ENCODE peak calls at places on chromosomes 6 and 20, in six cellular contexts. One of them, this sample, is unnamed.

GRCh38 chr6:40550096-40550731 is 37.0 kb downstream of the LRFN2 start:
- DNase-seq in H9: no peak
- DNase-seq in IMR-90: peak
- DNase-seq in H1: no peak
- DNase-seq in mesenchymal stem cell: peak
- DNase-seq in neuronal stem cell: peak
- DNase-seq in this sample: peak

GRCh38 chr20:23754731-23755130 is 4.0 kb upstream of the CST1 start:
- DNase-seq in H9: no peak
- DNase-seq in IMR-90: no peak
- DNase-seq in H1: no peak
- DNase-seq in mesenchymal stem cell: no peak
- DNase-seq in neuronal stem cell: no peak
- DNase-seq in this sample: no peak

GRCh38 chr6:44256291-44257006 is 879 bp downstream of the SLC35B2 start:
- DNase-seq in H9: peak
- DNase-seq in IMR-90: no peak
- DNase-seq in H1: peak
- DNase-seq in mesenchymal stem cell: no peak
- DNase-seq in neuronal stem cell: no peak
- DNase-seq in this sample: peak

GRCh38 chr6:98777762-98778161 is 56.6 kb upstream of the POU3F2 start:
- DNase-seq in H9: no peak
- DNase-seq in IMR-90: no peak
- DNase-seq in H1: no peak
- DNase-seq in mesenchymal stem cell: no peak
- DNase-seq in neuronal stem cell: no peak
- DNase-seq in this sample: no peak

GRCh38 chr20:38883081-38883980 is 42.9 kb upstream of the FAM83D start:
- DNase-seq in H9: no peak
- DNase-seq in IMR-90: peak
- DNase-seq in H1: no peak
- DNase-seq in mesenchymal stem cell: no peak
- DNase-seq in neuronal stem cell: no peak
- DNase-seq in this sample: no peak

GRCh38 chr6:88380083-88380482 is 213.9 kb upstream of the CNR1 start:
- DNase-seq in H9: no peak
- DNase-seq in IMR-90: peak
- DNase-seq in H1: no peak
- DNase-seq in mesenchymal stem cell: peak
- DNase-seq in neuronal stem cell: no peak
- DNase-seq in this sample: no peak

GRCh38 chr6:2858678-2859324 is 17.1 kb upstream of the SERPINB1 start:
- DNase-seq in H9: no peak
- DNase-seq in IMR-90: no peak
- DNase-seq in H1: no peak
- DNase-seq in mesenchymal stem cell: peak
- DNase-seq in neuronal stem cell: no peak
- DNase-seq in this sample: peak

GRCh38 chr6:6495851-6496250 is 92.7 kb upstream of the LY86 start:
- DNase-seq in H9: no peak
- DNase-seq in IMR-90: no peak
- DNase-seq in H1: no peak
- DNase-seq in mesenchymal stem cell: no peak
- DNase-seq in neuronal stem cell: no peak
- DNase-seq in this sample: no peak

GRCh38 chr6:121971886-121972285 is 427.6 kb upstream of the HSF2 start:
- DNase-seq in H9: no peak
- DNase-seq in IMR-90: peak
- DNase-seq in H1: no peak
- DNase-seq in mesenchymal stem cell: no peak
- DNase-seq in neuronal stem cell: no peak
- DNase-seq in this sample: peak

GRCh38 chr6:26538572-26538902 is 371 bp downstream of the HMGN4 start:
- DNase-seq in H9: no peak
- DNase-seq in IMR-90: peak
- DNase-seq in H1: no peak
- DNase-seq in mesenchymal stem cell: no peak
- DNase-seq in neuronal stem cell: no peak
- DNase-seq in this sample: no peak

GRCh38 chr6:25963426-25964123 is 973 bp downstream of the TRIM38 start:
- DNase-seq in H9: peak
- DNase-seq in IMR-90: peak
- DNase-seq in H1: peak
- DNase-seq in mesenchymal stem cell: peak
- DNase-seq in neuronal stem cell: no peak
- DNase-seq in this sample: peak

GRCh38 chr20:19823971-19824370 is 65.9 kb downstream of the RIN2 start:
- DNase-seq in H9: no peak
- DNase-seq in IMR-90: no peak
- DNase-seq in H1: no peak
- DNase-seq in mesenchymal stem cell: no peak
- DNase-seq in neuronal stem cell: no peak
- DNase-seq in this sample: no peak

GRCh38 chr20:5621305-5621704 is 128.9 kb upstream of the SHLD1 start:
- DNase-seq in H9: no peak
- DNase-seq in IMR-90: no peak
- DNase-seq in H1: no peak
- DNase-seq in mesenchymal stem cell: no peak
- DNase-seq in neuronal stem cell: no peak
- DNase-seq in this sample: no peak

GRCh38 chr6:88359530-88360202 is 193.5 kb upstream of the CNR1 start:
- DNase-seq in H9: no peak
- DNase-seq in IMR-90: no peak
- DNase-seq in H1: no peak
- DNase-seq in mesenchymal stem cell: no peak
- DNase-seq in neuronal stem cell: no peak
- DNase-seq in this sample: no peak

GRCh38 chr6:139254196-139254595 is 37.6 kb downstream of the TXLNB start:
- DNase-seq in H9: no peak
- DNase-seq in IMR-90: peak
- DNase-seq in H1: no peak
- DNase-seq in mesenchymal stem cell: peak
- DNase-seq in neuronal stem cell: no peak
- DNase-seq in this sample: no peak

GRCh38 chr6:121849477-121849876 is 414.0 kb downstream of the GJA1 start:
- DNase-seq in H9: peak
- DNase-seq in IMR-90: peak
- DNase-seq in H1: peak
- DNase-seq in mesenchymal stem cell: peak
- DNase-seq in neuronal stem cell: peak
- DNase-seq in this sample: peak

GRCh38 chr6:111852704-111853103 is 20.5 kb downstream of the FYN start:
- DNase-seq in H9: no peak
- DNase-seq in IMR-90: peak
- DNase-seq in H1: no peak
- DNase-seq in mesenchymal stem cell: peak
- DNase-seq in neuronal stem cell: no peak
- DNase-seq in this sample: peak

GRCh38 chr6:141024526-141024925 is 1108.2 kb upstream of the GJE1 start:
- DNase-seq in H9: no peak
- DNase-seq in IMR-90: no peak
- DNase-seq in H1: no peak
- DNase-seq in mesenchymal stem cell: peak
- DNase-seq in neuronal stem cell: no peak
- DNase-seq in this sample: no peak

GRCh38 chr6:1312193-1312443 is 220 bp downstream of the FOXQ1 start:
- DNase-seq in H9: no peak
- DNase-seq in IMR-90: no peak
- DNase-seq in H1: no peak
- DNase-seq in mesenchymal stem cell: peak
- DNase-seq in neuronal stem cell: no peak
- DNase-seq in this sample: no peak

GRCh38 chr6:43800746-43801488 is 30.9 kb downstream of the VEGFA start:
- DNase-seq in H9: no peak
- DNase-seq in IMR-90: no peak
- DNase-seq in H1: no peak
- DNase-seq in mesenchymal stem cell: no peak
- DNase-seq in neuronal stem cell: no peak
- DNase-seq in this sample: no peak

GRCh38 chr20:33443006-33443511 is 504 bp downstream of the SNTA1 start:
- DNase-seq in H9: no peak
- DNase-seq in IMR-90: no peak
- DNase-seq in H1: no peak
- DNase-seq in mesenchymal stem cell: peak
- DNase-seq in neuronal stem cell: no peak
- DNase-seq in this sample: peak

GRCh38 chr6:133865680-133866079 is 23.2 kb upstream of the TCF21 start:
- DNase-seq in H9: no peak
- DNase-seq in IMR-90: no peak
- DNase-seq in H1: no peak
- DNase-seq in mesenchymal stem cell: no peak
- DNase-seq in neuronal stem cell: no peak
- DNase-seq in this sample: no peak
- H3K14ac ChIP-seq in H9: no peak
- H3K14ac ChIP-seq in IMR-90: no peak
- H3K14ac ChIP-seq in H1: no peak
- H3K14ac ChIP-seq in mesenchymal stem cell: no peak
- H3K14ac ChIP-seq in neuronal stem cell: no peak
- H3K14ac ChIP-seq in this sample: no peak

GRCh38 chr6:49526598-49526997 is 23.9 kb upstream of the C6orf141 start:
- DNase-seq in H9: no peak
- DNase-seq in IMR-90: no peak
- DNase-seq in H1: no peak
- DNase-seq in mesenchymal stem cell: no peak
- DNase-seq in neuronal stem cell: no peak
- DNase-seq in this sample: no peak

GRCh38 chr6:49524541-49524940 is 24.8 kb downstream of the GLYATL3 start:
- DNase-seq in H9: no peak
- DNase-seq in IMR-90: no peak
- DNase-seq in H1: no peak
- DNase-seq in mesenchymal stem cell: no peak
- DNase-seq in neuronal stem cell: no peak
- DNase-seq in this sample: no peak

GRCh38 chr6:49530141-49530775 is 20.2 kb upstream of the C6orf141 start:
- DNase-seq in H9: no peak
- DNase-seq in IMR-90: no peak
- DNase-seq in H1: no peak
- DNase-seq in mesenchymal stem cell: no peak
- DNase-seq in neuronal stem cell: no peak
- DNase-seq in this sample: no peak

GRCh38 chr6:49527315-49527714 is 23.2 kb upstream of the C6orf141 start:
- DNase-seq in H9: no peak
- DNase-seq in IMR-90: no peak
- DNase-seq in H1: no peak
- DNase-seq in mesenchymal stem cell: no peak
- DNase-seq in neuronal stem cell: no peak
- DNase-seq in this sample: no peak

GRCh38 chr6:49528571-49528970 is 21.9 kb upstream of the C6orf141 start:
- DNase-seq in H9: no peak
- DNase-seq in IMR-90: no peak
- DNase-seq in H1: no peak
- DNase-seq in mesenchymal stem cell: no peak
- DNase-seq in neuronal stem cell: no peak
- DNase-seq in this sample: no peak
- H3K14ac ChIP-seq in H9: no peak
- H3K14ac ChIP-seq in IMR-90: no peak
- H3K14ac ChIP-seq in H1: no peak
- H3K14ac ChIP-seq in mesenchymal stem cell: no peak
- H3K14ac ChIP-seq in neuronal stem cell: no peak
- H3K14ac ChIP-seq in this sample: no peak

GRCh38 chr6:53011993-53012392 is 16.9 kb upstream of the GSTA4 start:
- DNase-seq in H9: no peak
- DNase-seq in IMR-90: peak
- DNase-seq in H1: no peak
- DNase-seq in mesenchymal stem cell: peak
- DNase-seq in neuronal stem cell: no peak
- DNase-seq in this sample: peak
- H3K14ac ChIP-seq in H9: no peak
- H3K14ac ChIP-seq in IMR-90: no peak
- H3K14ac ChIP-seq in H1: no peak
- H3K14ac ChIP-seq in mesenchymal stem cell: no peak
- H3K14ac ChIP-seq in neuronal stem cell: no peak
- H3K14ac ChIP-seq in this sample: no peak

GRCh38 chr20:50427740-50428462 is 82.3 kb upstream of the PTPN1 start:
- DNase-seq in H9: no peak
- DNase-seq in IMR-90: no peak
- DNase-seq in H1: no peak
- DNase-seq in mesenchymal stem cell: peak
- DNase-seq in neuronal stem cell: no peak
- DNase-seq in this sample: no peak
- H3K14ac ChIP-seq in H9: no peak
- H3K14ac ChIP-seq in IMR-90: peak
- H3K14ac ChIP-seq in H1: no peak
- H3K14ac ChIP-seq in mesenchymal stem cell: no peak
- H3K14ac ChIP-seq in neuronal stem cell: no peak
- H3K14ac ChIP-seq in this sample: no peak

GRCh38 chr6:31472259-31472658 is 25.7 kb upstream of the MICB start:
- DNase-seq in H9: no peak
- DNase-seq in IMR-90: no peak
- DNase-seq in H1: no peak
- DNase-seq in mesenchymal stem cell: no peak
- DNase-seq in neuronal stem cell: no peak
- DNase-seq in this sample: no peak
- H3K14ac ChIP-seq in H9: no peak
- H3K14ac ChIP-seq in IMR-90: no peak
- H3K14ac ChIP-seq in H1: no peak
- H3K14ac ChIP-seq in mesenchymal stem cell: no peak
- H3K14ac ChIP-seq in neuronal stem cell: no peak
- H3K14ac ChIP-seq in this sample: no peak

GRCh38 chr6:166911248-166911677 is 45.1 kb downstream of the RNASET2 start:
- DNase-seq in H9: no peak
- DNase-seq in IMR-90: no peak
- DNase-seq in H1: no peak
- DNase-seq in mesenchymal stem cell: no peak
- DNase-seq in neuronal stem cell: no peak
- DNase-seq in this sample: peak
- H3K14ac ChIP-seq in H9: no peak
- H3K14ac ChIP-seq in IMR-90: no peak
- H3K14ac ChIP-seq in H1: no peak
- H3K14ac ChIP-seq in mesenchymal stem cell: no peak
- H3K14ac ChIP-seq in neuronal stem cell: no peak
- H3K14ac ChIP-seq in this sample: no peak